ENCODE peak calls at places on chromosomes 13 and 19, in nine cellular contexts. G is IMR-90; O is mammary epithelial cell; J is transverse colon; Z is adrenal gland; A is CD8-positive, alpha-beta T cell; T is esophagus squamous epithelium; P is OCI-LY7; K is MM.1S. I is an unnamed sample. For H3K4me1, the result is how much of the 10 kb centered on the place peaks cover.

GRCh38 chr19:31338069-31338767 is 11.0 kb downstream of the TSHZ3 start:
- DNase-seq in G (peak), O (no peak), Z (peak), T (no peak), J (peak), K (no peak), P (peak), A (no peak), I (peak)

GRCh38 chr19:29643361-29643935 is 21.8 kb upstream of the PLEKHF1 start:
- DNase-seq in T (no peak), K (no peak), O (no peak), G (no peak), A (no peak), P (no peak), Z (no peak), J (no peak), I (no peak)

GRCh38 chr13:33611016-33611805 is 206.7 kb upstream of the RFC3 start:
- DNase-seq in K (no peak), J (peak), P (no peak), A (no peak), Z (peak), O (no peak), G (peak), T (no peak), I (no peak)

GRCh38 chr13:93304134-93304533 is 77.5 kb downstream of the GPC6 start:
- DNase-seq in A (no peak), K (no peak), P (no peak), G (no peak), O (no peak), J (no peak), T (no peak), Z (no peak), I (no peak)

GRCh38 chr19:52716578-52716977 is 18.3 kb downstream of the ZNF611 start:
- DNase-seq in T (no peak), Z (no peak), A (no peak), O (no peak), K (no peak), J (no peak), P (no peak), G (no peak), I (no peak)

GRCh38 chr13:49225358-49226042 is 5.4 kb downstream of the MLNR start:
- DNase-seq in J (no peak), T (no peak), G (no peak), Z (no peak), O (no peak), A (no peak), P (no peak), K (no peak), I (no peak)

GRCh38 chr13:96771501-96772367 is 222.5 kb downstream of the OXGR1 start:
- DNase-seq in A (no peak), T (no peak), K (peak), O (no peak), G (no peak), P (peak), Z (no peak), J (no peak), I (peak)

GRCh38 chr19:57338798-57339378 is 12.2 kb upstream of the ZNF304 start:
- DNase-seq in K (no peak), J (no peak), Z (no peak), A (no peak), P (no peak), G (peak), O (no peak), T (no peak), I (no peak)

GRCh38 chr13:109000207-109000606 is 370.8 kb downstream of the MYO16 start:
- DNase-seq in T (no peak), P (no peak), Z (no peak), G (no peak), K (no peak), A (no peak), O (no peak), J (no peak), I (no peak)

GRCh38 chr19:48719263-48720171 is at the start of gene MAMSTR:
- DNase-seq in P (no peak), G (no peak), O (no peak), A (no peak), T (no peak), K (no peak), Z (peak), J (no peak), I (no peak)

GRCh38 chr13:106036870-106037269 is 498.6 kb downstream of the EFNB2 start:
- DNase-seq in A (no peak), K (no peak), G (no peak), T (no peak), P (no peak), J (peak), Z (no peak), O (no peak), I (no peak)

GRCh38 chr19:980133-980998 is 3.8 kb upstream of the WDR18 start:
- DNase-seq in A (no peak), O (no peak), J (no peak), G (no peak), T (no peak), Z (peak), P (no peak), K (no peak), I (no peak)

GRCh38 chr13:43730642-43731041 is 56.1 kb downstream of the ENOX1 start:
- DNase-seq in T (no peak), J (peak), O (peak), Z (peak), P (no peak), G (peak), K (no peak), A (no peak), I (no peak)

GRCh38 chr13:111659236-111659635 is 338.8 kb downstream of the TEX29 start:
- DNase-seq in G (no peak), J (no peak), T (no peak), Z (no peak), A (no peak), P (no peak), O (no peak), K (no peak), I (no peak)

GRCh38 chr19:51099070-51099382 is 9.2 kb downstream of the CTU1 start:
- DNase-seq in Z (no peak), J (no peak), K (no peak), O (no peak), T (no peak), P (no peak), G (no peak), A (no peak), I (no peak)

GRCh38 chr13:23558675-23559536 is 11.3 kb upstream of the TNFRSF19 start:
- DNase-seq in Z (peak), J (no peak), A (no peak), O (peak), T (no peak), P (no peak), K (no peak), G (peak), I (no peak)

GRCh38 chr19:1467512-1468273 is 11.3 kb downstream of the C19orf25 start:
- DNase-seq in A (no peak), P (no peak), Z (no peak), J (no peak), T (no peak), K (no peak), O (no peak), G (no peak), I (no peak)

GRCh38 chr13:20566424-20566916 is 487 bp upstream of the IFT88 start:
- DNase-seq in O (peak), J (peak), K (peak), G (peak), P (no peak), Z (peak), A (no peak), T (no peak), I (no peak)

GRCh38 chr13:20405691-20406090 is 120.0 kb downstream of the CRYL1 start:
- DNase-seq in T (no peak), J (no peak), A (no peak), K (no peak), O (no peak), Z (no peak), G (no peak), P (no peak), I (no peak)

GRCh38 chr13:71712988-71713653 is 153.9 kb downstream of the DACH1 start:
- DNase-seq in A (no peak), K (no peak), J (no peak), Z (no peak), O (no peak), P (no peak), G (no peak), T (no peak), I (no peak)

GRCh38 chr13:80438521-80438920 is 97.6 kb upstream of the SPRY2 start:
- DNase-seq in O (no peak), T (no peak), J (no peak), A (no peak), G (no peak), Z (no peak), K (no peak), P (no peak), I (no peak)

GRCh38 chr13:30802953-30803478 is 67.7 kb downstream of the ALOX5AP start:
- DNase-seq in J (peak), O (peak), Z (peak), G (peak), A (peak), K (peak), P (peak), T (peak), I (peak)

GRCh38 chr13:112240076-112240475 is 136.1 kb upstream of the SPACA7 start:
- DNase-seq in K (no peak), P (no peak), O (no peak), Z (no peak), A (no peak), J (no peak), G (no peak), T (no peak), I (no peak)

GRCh38 chr19:29618871-29619270 is 12.8 kb downstream of the POP4 start:
- DNase-seq in O (no peak), G (no peak), J (no peak), Z (no peak), A (no peak), K (no peak), P (no peak), T (no peak), I (no peak)

GRCh38 chr19:18419195-18419698 is at the start of gene SSBP4:
- DNase-seq in K (peak), G (peak), J (peak), A (peak), O (peak), P (peak), T (no peak), Z (peak), I (peak)

GRCh38 chr19:50268046-50268445 is 61.1 kb downstream of the KCNC3 start:
- DNase-seq in Z (no peak), G (no peak), O (no peak), J (no peak), K (no peak), P (no peak), T (no peak), A (no peak), I (no peak)

GRCh38 chr19:41932259-41933130 is 4.2 kb upstream of the ERFL start:
- DNase-seq in G (no peak), A (no peak), Z (no peak), O (no peak), P (no peak), J (no peak), T (no peak), K (no peak), I (no peak)

GRCh38 chr13:102580552-102581169 is 16.1 kb upstream of the TPP2 start:
- DNase-seq in O (peak), P (peak), T (no peak), Z (peak), G (peak), J (no peak), K (peak), A (peak), I (peak)

GRCh38 chr19:15616183-15616582 is 1.2 kb downstream of the CYP4F8 start:
- DNase-seq in Z (no peak), P (no peak), K (no peak), J (no peak), O (no peak), G (no peak), T (no peak), A (no peak), I (no peak)

GRCh38 chr13:102825921-102826706 is 19.7 kb upstream of the ERCC5 start:
- DNase-seq in J (no peak), G (peak), Z (no peak), P (no peak), T (no peak), K (no peak), A (no peak), O (peak), I (no peak)

GRCh38 chr13:111216166-111216960 is 101.3 kb downstream of the ARHGEF7 start:
- DNase-seq in J (peak), O (no peak), A (peak), K (no peak), G (peak), P (peak), T (no peak), Z (no peak), I (peak)

GRCh38 chr13:53605306-53605705 is 576.7 kb downstream of the OLFM4 start:
- DNase-seq in K (no peak), P (no peak), Z (no peak), O (no peak), A (no peak), G (no peak), J (no peak), T (no peak), I (no peak)

GRCh38 chr19:308471-309205 is 17.4 kb upstream of the PLPP2 start:
- DNase-seq in T (no peak), G (no peak), K (no peak), J (no peak), A (no peak), P (no peak), Z (no peak), O (no peak), I (no peak)

GRCh38 chr19:2616741-2617392 is 85.6 kb downstream of the GNG7 start:
- DNase-seq in G (no peak), Z (no peak), A (no peak), O (no peak), K (no peak), P (peak), J (peak), T (no peak), I (peak)
- H3K4me3 ChIP-seq in G (no peak), Z (no peak), A (no peak), O (no peak), K (no peak), P (peak), J (no peak), T (no peak), I (no peak)

DNA sequence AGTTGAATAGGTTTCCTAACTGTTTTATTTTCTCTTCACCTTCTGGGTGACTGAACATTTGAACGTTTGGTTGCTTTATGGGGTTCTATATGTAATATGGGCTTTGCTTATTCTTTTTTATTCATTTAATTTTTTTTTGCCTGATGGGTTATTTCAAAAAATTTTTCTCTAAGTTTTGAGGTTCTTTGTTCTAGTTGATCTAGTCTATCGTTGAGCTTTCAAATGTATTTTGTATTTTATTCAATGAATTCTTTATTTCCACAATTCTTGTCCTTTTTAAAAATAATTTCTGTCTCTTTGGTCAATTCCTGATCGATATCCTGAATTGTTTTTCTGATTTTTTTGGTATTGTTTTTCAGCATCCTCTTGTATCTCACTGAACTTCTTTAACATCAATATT is 239.5 kb upstream of the PCDH9 start:
- DNase-seq in T (no peak), Z (no peak), K (no peak), P (no peak), J (no peak), A (no peak), O (no peak), G (no peak), I (no peak)
- H3K4me1 ChIP-seq in T (under half), Z (under half), K (under half), P (under half), J (under half), A (under half), O (under half), G (under half), I (under half)

GRCh38 chr19:43504426-43505185 is at the start of gene PHLDB3:
- DNase-seq in T (no peak), O (no peak), J (peak), K (peak), A (no peak), P (no peak), Z (no peak), G (peak), I (no peak)

GRCh38 chr19:43505186-43505456 is 575 bp upstream of the PHLDB3 start:
- DNase-seq in A (no peak), K (no peak), T (no peak), Z (no peak), G (no peak), J (no peak), O (no peak), P (no peak), I (no peak)

GRCh38 chr19:43501661-43502418 is 2.7 kb downstream of the PHLDB3 start:
- DNase-seq in G (no peak), P (no peak), Z (no peak), O (no peak), A (no peak), K (no peak), T (no peak), J (no peak), I (no peak)

GRCh38 chr19:43503501-43504425 is 783 bp downstream of the PHLDB3 start:
- DNase-seq in T (peak), O (peak), G (peak), J (peak), Z (peak), P (peak), K (peak), A (peak), I (peak)

DNA sequence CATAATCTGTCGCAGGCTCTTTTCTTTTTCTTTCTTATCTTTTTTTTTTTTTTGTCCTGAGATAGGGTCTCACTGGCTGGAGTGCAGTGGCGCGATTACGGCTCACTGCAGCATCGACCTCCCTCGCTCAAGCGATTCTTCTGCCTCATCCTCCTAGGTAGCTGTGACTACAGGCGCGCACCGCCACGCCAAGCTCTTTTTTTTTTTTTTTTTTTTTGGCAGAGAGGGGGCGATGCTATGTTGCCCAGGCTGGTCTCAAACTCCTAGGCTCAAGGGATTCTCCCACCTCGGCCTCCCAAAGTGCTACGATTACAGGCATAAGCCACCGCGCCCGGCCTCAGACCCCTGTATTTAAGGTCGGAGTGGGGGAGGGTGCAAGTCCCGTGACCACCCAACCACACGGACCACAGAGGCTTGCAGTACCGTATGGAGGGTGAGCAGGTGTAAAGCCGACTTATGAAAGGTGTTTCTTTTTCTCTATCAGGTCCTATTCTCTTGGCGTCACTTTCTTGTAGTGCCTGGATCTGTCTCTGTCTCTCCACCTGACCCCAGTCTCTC is 2.0 kb downstream of the PHLDB3 start:
- DNase-seq in K (no peak), T (no peak), A (no peak), P (no peak), O (no peak), J (no peak), Z (no peak), G (no peak), I (no peak)
- H3K4me3 ChIP-seq in K (no peak), T (no peak), A (no peak), P (no peak), O (peak), J (no peak), Z (no peak), G (no peak), I (no peak)

DNA sequence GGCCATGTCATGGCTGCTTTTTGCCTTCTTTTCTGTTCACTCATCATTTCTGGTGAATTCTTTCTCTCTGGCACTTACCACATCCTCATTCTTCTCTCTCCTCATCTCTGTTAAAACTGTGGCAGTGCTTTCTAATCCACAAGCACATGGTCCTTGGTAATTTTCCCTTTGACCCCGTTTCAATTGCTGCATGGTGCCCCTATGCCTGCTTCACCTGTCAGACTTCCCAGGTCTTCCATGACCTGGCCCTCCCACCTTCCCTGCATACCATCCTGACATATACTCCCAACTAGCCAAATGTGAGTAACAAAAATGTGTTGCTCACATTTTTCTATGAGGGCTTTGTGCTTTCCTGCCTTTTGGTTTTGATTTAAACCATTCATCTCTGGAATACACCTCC is 286.5 kb downstream of the MTUS2 start:
- DNase-seq in Z (no peak), P (no peak), G (no peak), A (no peak), K (no peak), T (no peak), O (no peak), J (no peak), I (no peak)
- H3K4me1 ChIP-seq in Z (under half), P (under half), G (under half), A (under half), K (under half), T (under half), O (under half), J (under half), I (under half)

DNA sequence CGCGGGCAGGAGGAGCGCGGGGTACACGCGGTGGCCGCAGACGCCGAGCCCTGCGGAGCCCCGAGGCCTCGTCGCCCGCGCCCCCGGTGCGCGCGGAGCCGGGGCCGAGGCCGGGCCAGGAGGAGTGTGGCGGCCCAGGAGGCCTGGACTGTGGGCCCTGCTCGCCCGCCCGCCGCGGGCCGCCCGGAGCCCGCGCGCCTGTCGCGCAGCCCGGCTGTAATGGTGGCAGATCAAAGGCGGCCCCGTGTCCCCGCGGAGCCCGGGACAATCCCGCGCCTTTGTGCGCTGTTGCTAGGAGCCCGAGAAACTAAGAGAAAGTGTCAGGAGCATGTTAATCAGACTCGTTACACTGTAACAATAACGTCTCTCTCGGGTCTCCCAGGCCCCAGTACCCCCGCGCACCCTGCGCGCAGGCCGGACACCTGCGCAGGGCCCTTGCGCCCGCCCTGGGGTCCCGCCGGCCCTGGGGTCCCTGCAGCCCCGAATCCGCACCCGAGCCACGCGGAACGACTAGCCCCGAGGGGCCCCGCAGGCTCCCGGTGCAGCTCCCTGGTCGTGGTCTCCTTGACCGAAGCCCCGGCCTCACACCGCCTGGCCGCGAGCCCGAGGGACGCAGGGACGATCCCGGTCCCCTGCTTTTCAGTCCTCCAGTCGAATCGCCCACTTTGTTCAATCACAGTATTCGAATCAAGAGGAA is 75.4 kb downstream of the ZIC5 start:
- DNase-seq in A (no peak), T (no peak), P (no peak), Z (no peak), O (no peak), J (no peak), K (no peak), G (no peak), I (no peak)
- H3K4me3 ChIP-seq in A (peak), T (peak), P (no peak), Z (no peak), O (no peak), J (peak), K (no peak), G (no peak), I (no peak)

GRCh38 chr13:98539655-98540054 is 37.3 kb downstream of the STK24 start:
- DNase-seq in K (no peak), Z (no peak), G (no peak), T (no peak), A (no peak), P (no peak), O (no peak), J (no peak), I (no peak)
- H3K4me1 ChIP-seq in K (under half), Z (under half), G (under half), T (half or more), A (half or more), P (under half), O (under half), J (half or more), I (under half)

GRCh38 chr19:2887391-2887914 is 13.3 kb upstream of the ZNF57 start:
- DNase-seq in Z (no peak), A (no peak), P (peak), T (no peak), O (peak), G (peak), J (no peak), K (peak), I (peak)
- H3K4me3 ChIP-seq in Z (no peak), A (no peak), P (no peak), T (no peak), O (peak), G (no peak), J (no peak), K (no peak), I (no peak)

I was measured in Karpas-422.